ENCODE peak calls at places on chromosome 16, in ten cellular contexts. X is M059J, H is T-helper 2 cell, Z is A549, J is AG20443, S is nucleus accumbens, R is Kasumi-1, D is small intestine, T is RCC 7860, U is amniotic stem cell. Q is an unnamed sample.

GRCh38 chr16:84138824-84139627 is 6.0 kb downstream of the HSDL1 start:
- DNase-seq in R (peak; percentile 70), X (peak; percentile 75), D (no peak), H (no peak), T (no peak), Z (no peak), U (no peak), J (peak; percentile 63), S (no peak), Q (no peak)

GRCh38 chr16:200388-200787 is 20.1 kb downstream of the HBQ1 start:
- DNase-seq in R (no peak), Z (no peak), U (peak; percentile 14), S (no peak), T (peak; percentile 50), J (no peak), H (no peak), X (peak; percentile 82), D (no peak), Q (no peak)

GRCh38 chr16:50023626-50024025 is 1.4 kb upstream of the CNEP1R1 start:
- DNase-seq in U (no peak), H (no peak), X (no peak), R (no peak), T (no peak), D (no peak), J (no peak), S (no peak), Z (no peak), Q (no peak)

GRCh38 chr16:7171151-7171550 is 161.5 kb upstream of the RBFOX1 start:
- DNase-seq in R (no peak), T (no peak), U (no peak), S (no peak), D (no peak), H (no peak), X (no peak), Z (no peak), J (no peak), Q (no peak)

GRCh38 chr16:17301593-17302135 is 169.1 kb downstream of the XYLT1 start:
- DNase-seq in R (no peak), H (no peak), T (no peak), J (no peak), U (no peak), D (peak; percentile 76), S (no peak), Z (no peak), X (no peak), Q (no peak)

GRCh38 chr16:2964416-2965223 is 545 bp downstream of the KREMEN2 start:
- DNase-seq in H (peak; percentile 48), U (no peak), J (peak; percentile 56), X (peak; percentile 67), D (peak; percentile 37), S (no peak), R (peak; percentile 17), T (peak; percentile 36), Z (peak; percentile 88), Q (no peak)

GRCh38 chr16:4677390-4677789 is 16.0 kb upstream of the NUDT16L1 start:
- DNase-seq in X (no peak), Z (no peak), R (no peak), D (no peak), J (no peak), U (no peak), T (no peak), H (no peak), S (peak; percentile 32), Q (no peak)

GRCh38 chr16:20740901-20741491 is 622 bp downstream of the THUMPD1 start:
- DNase-seq in D (peak; percentile 86), S (peak; percentile 82), J (peak; percentile 99), Z (peak; percentile 89), R (peak; percentile 44), X (peak; percentile 79), U (peak; percentile 63), T (peak; percentile 57), H (peak; percentile 86), Q (peak; percentile 90)

GRCh38 chr16:85750827-85751641 is at the start of gene C16orf74:
- DNase-seq in U (no peak), S (no peak), T (peak; percentile 8), D (peak; percentile 57), Z (peak; percentile 74), J (peak; percentile 96), R (no peak), X (peak; percentile 46), H (no peak), Q (no peak)

GRCh38 chr16:23955088-23955487 is 119.3 kb downstream of the PRKCB start:
- DNase-seq in S (no peak), X (no peak), Z (no peak), D (no peak), T (no peak), R (no peak), U (no peak), H (no peak), J (no peak), Q (no peak)

GRCh38 chr16:48542020-48542473 is 67.9 kb downstream of the N4BP1 start:
- DNase-seq in U (peak; percentile 38), R (peak; percentile 72), T (no peak), Z (peak; percentile 56), X (peak; percentile 30), S (peak; percentile 45), J (peak; percentile 84), D (peak; percentile 47), H (no peak), Q (no peak)

GRCh38 chr16:69243479-69243878 is 56.5 kb downstream of the SNTB2 start:
- DNase-seq in X (no peak), D (no peak), T (no peak), R (no peak), Z (no peak), S (no peak), U (no peak), H (no peak), J (no peak), Q (no peak)

GRCh38 chr16:769934-770333 is 9.4 kb downstream of the MSLN start:
- DNase-seq in Z (no peak), D (no peak), U (no peak), S (no peak), J (no peak), H (no peak), T (no peak), R (no peak), X (no peak), Q (no peak)

GRCh38 chr16:20768121-20768520 is 4.3 kb downstream of the ACSM3 start:
- DNase-seq in S (no peak), U (no peak), H (no peak), J (no peak), D (no peak), T (peak; percentile 48), R (no peak), X (peak; percentile 3), Z (no peak), Q (no peak)

GRCh38 chr16:85963746-85964370 is 64.9 kb downstream of the IRF8 start:
- DNase-seq in X (no peak), H (no peak), J (no peak), T (no peak), U (no peak), Z (no peak), S (no peak), R (no peak), D (no peak), Q (peak; percentile 39)

GRCh38 chr16:471353-472198 is 46.1 kb downstream of the RAB11FIP3 start:
- DNase-seq in H (no peak), S (peak; percentile 89), X (peak; percentile 81), R (no peak), Z (no peak), T (peak; percentile 93), U (no peak), D (no peak), J (peak; percentile 95), Q (peak; percentile 78)

GRCh38 chr16:24848065-24848464 is 2.3 kb downstream of the SLC5A11 start:
- DNase-seq in T (peak; percentile 39), R (no peak), U (peak; percentile 33), X (peak; percentile 89), Z (no peak), S (no peak), D (no peak), H (no peak), J (peak; percentile 48), Q (no peak)

GRCh38 chr16:82612263-82612662 is 14.5 kb upstream of the CDH13 start:
- DNase-seq in D (no peak), S (no peak), J (no peak), X (no peak), T (no peak), R (no peak), Z (no peak), U (no peak), H (no peak), Q (no peak)

GRCh38 chr16:1300664-1301476 is 8.6 kb upstream of the UBE2I start:
- DNase-seq in D (peak; percentile 65), U (no peak), R (peak; percentile 3), J (peak; percentile 91), X (peak; percentile 45), T (peak; percentile 13), Z (peak; percentile 88), H (peak; percentile 54), S (peak; percentile 7), Q (peak; percentile 3)

GRCh38 chr16:84498859-84499620 is 5.4 kb downstream of the MEAK7 start:
- DNase-seq in S (no peak), T (no peak), J (no peak), X (peak; percentile 75), R (no peak), Z (no peak), D (no peak), U (no peak), H (no peak), Q (no peak)

GRCh38 chr16:85530370-85530739 is 82.8 kb upstream of the GSE1 start:
- DNase-seq in R (no peak), D (no peak), J (no peak), T (no peak), Z (no peak), S (no peak), U (no peak), X (no peak), H (no peak), Q (no peak)

GRCh38 chr16:3652373-3653037 is 2.0 kb upstream of the DNASE1 start:
- DNase-seq in Z (no peak), U (no peak), H (no peak), D (no peak), R (no peak), J (no peak), S (no peak), X (no peak), T (no peak), Q (no peak)

GRCh38 chr16:88285514-88285822 is 97.3 kb upstream of the ZNF469 start:
- DNase-seq in R (no peak), S (no peak), T (no peak), D (no peak), J (no peak), X (no peak), Z (no peak), U (no peak), H (no peak), Q (no peak)

GRCh38 chr16:65875362-65876199 is 490.9 kb upstream of the CDH5 start:
- DNase-seq in U (no peak), S (no peak), H (no peak), J (no peak), X (peak; percentile 49), R (no peak), D (no peak), T (no peak), Z (no peak), Q (no peak)

GRCh38 chr16:46895399-46896313 is 11.5 kb downstream of the GPT2 start:
- DNase-seq in R (no peak), H (no peak), X (no peak), U (no peak), T (no peak), D (no peak), J (no peak), Z (no peak), S (no peak), Q (no peak)

GRCh38 chr16:82782715-82783251 is 156.0 kb downstream of the CDH13 start:
- DNase-seq in R (no peak), X (no peak), Z (no peak), U (no peak), S (no peak), D (peak; percentile 76), H (no peak), J (no peak), T (no peak), Q (no peak)

GRCh38 chr16:17125671-17126070 is 345.1 kb downstream of the XYLT1 start:
- DNase-seq in J (no peak), H (no peak), R (no peak), X (peak; percentile 79), T (no peak), S (no peak), U (no peak), Z (no peak), D (no peak), Q (no peak)

GRCh38 chr16:69522041-69522578 is 43.7 kb upstream of the NFAT5 start:
- DNase-seq in Z (no peak), X (no peak), J (no peak), T (no peak), U (no peak), R (no peak), S (no peak), H (no peak), D (no peak), Q (no peak)

Q was measured in C1 segment of cervical spinal cord.